ENCODE peak calls at places on chromosomes 16 and 17, in five cellular contexts. S, M, U, K and G are unnamed samples.

GRCh38 chr16:1861730-1862129 is 10.2 kb downstream of the MEIOB start:
- DNase-seq in S (no peak), M (no peak), U (no peak), K (no peak), G (no peak)

GRCh38 chr17:9982159-9982558 is 77.1 kb upstream of the RCVRN start:
- DNase-seq in S (no peak), M (no peak), U (no peak), K (no peak), G (no peak)

GRCh38 chr16:50195276-50195675 is 42.2 kb downstream of the TENT4B start:
- DNase-seq in S (no peak), M (no peak), U (no peak), K (no peak), G (no peak)

GRCh38 chr16:57643166-57643813 is 14.9 kb downstream of the ADGRG1 start:
- DNase-seq in S (no peak), M (no peak), U (no peak), K (no peak), G (no peak)

GRCh38 chr17:37110816-37111215 is 162.1 kb downstream of the AATF start:
- DNase-seq in S (no peak), M (no peak), U (no peak), K (no peak), G (no peak)

GRCh38 chr17:61168506-61168905 is 231.1 kb upstream of the TBX2 start:
- DNase-seq in S (no peak), M (no peak), U (no peak), K (no peak), G (no peak)

GRCh38 chr17:56528636-56529170 is 64.8 kb upstream of the NOG start:
- DNase-seq in S (no peak), M (no peak), U (no peak), K (no peak), G (no peak)

GRCh38 chr17:40922239-40922638 is 15.2 kb downstream of the KRT23 start:
- DNase-seq in S (no peak), M (no peak), U (no peak), K (no peak), G (no peak)

GRCh38 chr16:56649820-56650219 is 1.9 kb upstream of the MT1B start:
- DNase-seq in S (no peak), M (no peak), U (no peak), K (no peak), G (no peak)

GRCh38 chr16:10256855-10257641 is 74.8 kb upstream of the GRIN2A start:
- DNase-seq in S (peak), M (peak), U (peak), K (peak), G (peak)

GRCh38 chr17:39763046-39763800 is 25.5 kb downstream of the GRB7 start:
- DNase-seq in S (no peak), M (no peak), U (no peak), K (no peak), G (no peak)

GRCh38 chr17:35788504-35788998 is 6.9 kb downstream of the MMP28 start:
- DNase-seq in S (no peak), M (no peak), U (no peak), K (no peak), G (no peak)

GRCh38 chr17:488993-489757 is 136.6 kb upstream of the RPH3AL start:
- DNase-seq in S (peak), M (no peak), U (no peak), K (no peak), G (no peak)

GRCh38 chr17:75759457-75759856 is 5.5 kb downstream of the GALK1 start:
- DNase-seq in S (no peak), M (no peak), U (no peak), K (no peak), G (no peak)

GRCh38 chr16:75340715-75341500 is 89.5 kb upstream of the BCAR1 start:
- DNase-seq in S (no peak), M (no peak), U (no peak), K (no peak), G (no peak)

GRCh38 chr17:79053251-79053925 is 21.2 kb upstream of the ENGASE start:
- DNase-seq in S (no peak), M (no peak), U (no peak), K (no peak), G (no peak)